ENCODE peak calls at places on chromosomes 12 and 14, in seven cellular contexts. Z is stomach, G is upper lobe of left lung, N is GM12891, M is transverse colon, H is sigmoid colon, D is prostate gland. L is an unnamed sample.

GRCh38 chr12:85779768-85780167 is 56.4 kb downstream of the RASSF9 start:
- DNase-seq in N (no peak), D (no peak), Z (no peak), G (no peak), M (no peak), H (no peak), L (no peak)

GRCh38 chr12:26976687-26977086 is 37.5 kb downstream of the TM7SF3 start:
- DNase-seq in G (no peak), D (no peak), H (no peak), M (no peak), Z (no peak), N (no peak), L (no peak)

GRCh38 chr12:51865757-51866270 is 17.3 kb upstream of the FIGNL2 start:
- DNase-seq in D (no peak), M (no peak), G (peak), H (no peak), Z (no peak), N (no peak), L (no peak)

GRCh38 chr14:105945891-105946290 is 419.5 kb downstream of the TMEM121 start:
- DNase-seq in H (no peak), M (no peak), D (no peak), N (no peak), G (no peak), Z (no peak), L (no peak)

GRCh38 chr12:82186282-82186681 is 171.9 kb downstream of the CCDC59 start:
- DNase-seq in G (no peak), N (no peak), H (no peak), M (no peak), D (no peak), Z (no peak), L (no peak)

GRCh38 chr14:70061108-70061507 is 127.6 kb downstream of the SLC8A3 start:
- DNase-seq in D (no peak), G (no peak), N (no peak), Z (no peak), H (no peak), M (no peak), L (no peak)

GRCh38 chr12:78095623-78096022 is 264.9 kb downstream of the NAV3 start:
- DNase-seq in D (no peak), M (no peak), G (no peak), N (no peak), Z (no peak), H (no peak), L (no peak)

GRCh38 chr12:131573631-131574396 is 137.1 kb upstream of the SFSWAP start:
- DNase-seq in N (no peak), H (no peak), D (no peak), G (peak), M (no peak), Z (no peak), L (no peak)

GRCh38 chr12:132948146-132949066 is 7.7 kb downstream of the ZNF605 start:
- DNase-seq in M (no peak), G (no peak), N (no peak), H (no peak), D (no peak), Z (no peak), L (no peak)

GRCh38 chr12:754871-755562 is 2.6 kb downstream of the WNK1 start:
- DNase-seq in G (no peak), D (no peak), N (no peak), Z (no peak), M (no peak), H (no peak), L (peak)

GRCh38 chr14:64278458-64278857 is 15.7 kb downstream of the ESR2 start:
- DNase-seq in M (no peak), G (no peak), H (no peak), D (no peak), N (no peak), Z (no peak), L (no peak)

GRCh38 chr14:84825481-84825880 is 704.5 kb upstream of the FLRT2 start:
- DNase-seq in G (no peak), Z (no peak), N (no peak), H (no peak), D (no peak), M (no peak), L (no peak)

GRCh38 chr12:51341259-51342007 is 5.0 kb downstream of the CELA1 start:
- DNase-seq in N (no peak), D (peak), Z (peak), H (peak), M (peak), G (no peak), L (peak)

GRCh38 chr14:101819251-101819990 is 57.9 kb downstream of the PPP2R5C start:
- DNase-seq in N (no peak), Z (no peak), D (no peak), M (peak), G (no peak), H (no peak), L (no peak)

GRCh38 chr12:124655317-124656213 is 88.2 kb upstream of the NCOR2 start:
- DNase-seq in Z (peak), N (no peak), H (peak), G (peak), M (peak), D (no peak), L (no peak)

GRCh38 chr14:100083706-100084105 is 18.5 kb downstream of the EVL start:
- DNase-seq in H (no peak), G (no peak), M (no peak), D (no peak), N (no peak), Z (no peak), L (no peak)

GRCh38 chr14:52253503-52253902 is 14.0 kb upstream of the PTGDR start:
- DNase-seq in H (no peak), N (no peak), G (no peak), D (no peak), M (no peak), Z (no peak), L (no peak)

GRCh38 chr12:69553626-69554248 is 31.5 kb upstream of the CCT2 start:
- DNase-seq in D (peak), H (no peak), Z (no peak), M (no peak), N (no peak), G (no peak), L (no peak)

GRCh38 chr14:50021261-50021660 is 95.1 kb downstream of the VCPKMT start:
- DNase-seq in N (no peak), Z (no peak), D (no peak), H (no peak), M (no peak), G (no peak), L (no peak)

GRCh38 chr12:11769723-11770514 is 120.4 kb downstream of the ETV6 start:
- DNase-seq in D (no peak), H (no peak), G (no peak), M (peak), Z (no peak), N (no peak), L (no peak)

GRCh38 chr14:101250948-101251811 is 310.1 kb upstream of the DIO3 start:
- DNase-seq in N (no peak), H (no peak), G (peak), M (no peak), Z (no peak), D (no peak), L (no peak)

GRCh38 chr12:26833692-26834168 is 736 bp upstream of the ITPR2 start:
- DNase-seq in N (peak), M (peak), D (peak), Z (peak), H (peak), G (peak), L (peak)

GRCh38 chr12:110668480-110669192 is 20.3 kb downstream of the HVCN1 start:
- DNase-seq in G (no peak), M (no peak), H (no peak), D (no peak), N (no peak), Z (no peak), L (no peak)

GRCh38 chr12:69509308-69509736 is 39.1 kb downstream of the FRS2 start:
- DNase-seq in M (no peak), D (no peak), H (no peak), N (no peak), G (no peak), Z (no peak), L (no peak)

GRCh38 chr14:67798731-67799130 is 17.7 kb downstream of the ZFYVE26 start:
- DNase-seq in D (no peak), M (no peak), H (no peak), G (peak), Z (no peak), N (no peak), L (no peak)

GRCh38 chr12:53820503-53820902 is 68.7 kb upstream of the CISTR start:
- DNase-seq in M (no peak), G (no peak), D (no peak), Z (no peak), N (no peak), H (no peak), L (no peak)

GRCh38 chr12:51368640-51369517 is 22.3 kb downstream of the GALNT6 start:
- DNase-seq in H (no peak), N (peak), Z (peak), D (peak), M (peak), G (no peak), L (peak)

GRCh38 chr12:26744697-26745440 is 88.1 kb downstream of the ITPR2 start:
- DNase-seq in M (no peak), Z (no peak), G (no peak), D (no peak), H (peak), N (no peak), L (no peak)

GRCh38 chr12:49667319-49668090 is 39.7 kb downstream of the FMNL3 start:
- DNase-seq in G (no peak), D (no peak), M (no peak), Z (no peak), H (no peak), N (no peak), L (no peak)

GRCh38 chr12:105235747-105236476 is at the start of gene APPL2:
- DNase-seq in Z (peak), N (peak), H (peak), D (peak), M (peak), G (peak), L (peak)

GRCh38 chr14:21965042-21965441 is 291.4 kb upstream of the OR4E1 start:
- DNase-seq in N (no peak), M (no peak), H (no peak), D (no peak), G (no peak), Z (no peak), L (no peak)

GRCh38 chr12:43349863-43350262 is 202.1 kb downstream of the ADAMTS20 start:
- DNase-seq in M (no peak), N (no peak), H (no peak), D (no peak), Z (no peak), G (no peak), L (no peak)

GRCh38 chr14:106185837-106186233 is 659.5 kb downstream of the TMEM121 start:
- DNase-seq in G (peak), H (no peak), N (no peak), M (peak), Z (peak), D (no peak), L (no peak)

GRCh38 chr12:14207946-14208612 is 157.4 kb upstream of the ATF7IP start:
- DNase-seq in M (peak), G (no peak), N (no peak), H (no peak), Z (peak), D (peak), L (no peak)

GRCh38 chr14:90682615-90683014 is 133.6 kb downstream of the TTC7B start:
- DNase-seq in D (no peak), Z (no peak), G (peak), M (no peak), H (no peak), N (no peak), L (no peak)

GRCh38 chr12:64714551-64714968 is 44.6 kb downstream of the GNS start:
- DNase-seq in M (no peak), Z (no peak), N (no peak), H (no peak), D (no peak), G (no peak), L (no peak)

GRCh38 chr12:16112626-16113560 is 164.6 kb downstream of the SLC15A5 start:
- DNase-seq in D (no peak), H (no peak), N (no peak), G (no peak), Z (no peak), M (no peak), L (no peak)

GRCh38 chr12:96235497-96235826 is 41.3 kb downstream of the ELK3 start:
- DNase-seq in N (no peak), M (no peak), H (peak), Z (no peak), D (no peak), G (peak), L (no peak)

GRCh38 chr14:53902307-53902706 is 54.3 kb downstream of the BMP4 start:
- DNase-seq in G (no peak), H (no peak), N (no peak), D (no peak), M (no peak), Z (no peak), L (no peak)

GRCh38 chr12:9869307-9870161 is at the start of gene CLEC2B:
- DNase-seq in G (no peak), N (no peak), H (no peak), D (no peak), M (no peak), Z (no peak), L (no peak)
- TF ChIP-seq POLR2A in G (peak), N (no peak), H (no peak), D (peak), M (peak), Z (no peak), L (no peak)

DNA sequence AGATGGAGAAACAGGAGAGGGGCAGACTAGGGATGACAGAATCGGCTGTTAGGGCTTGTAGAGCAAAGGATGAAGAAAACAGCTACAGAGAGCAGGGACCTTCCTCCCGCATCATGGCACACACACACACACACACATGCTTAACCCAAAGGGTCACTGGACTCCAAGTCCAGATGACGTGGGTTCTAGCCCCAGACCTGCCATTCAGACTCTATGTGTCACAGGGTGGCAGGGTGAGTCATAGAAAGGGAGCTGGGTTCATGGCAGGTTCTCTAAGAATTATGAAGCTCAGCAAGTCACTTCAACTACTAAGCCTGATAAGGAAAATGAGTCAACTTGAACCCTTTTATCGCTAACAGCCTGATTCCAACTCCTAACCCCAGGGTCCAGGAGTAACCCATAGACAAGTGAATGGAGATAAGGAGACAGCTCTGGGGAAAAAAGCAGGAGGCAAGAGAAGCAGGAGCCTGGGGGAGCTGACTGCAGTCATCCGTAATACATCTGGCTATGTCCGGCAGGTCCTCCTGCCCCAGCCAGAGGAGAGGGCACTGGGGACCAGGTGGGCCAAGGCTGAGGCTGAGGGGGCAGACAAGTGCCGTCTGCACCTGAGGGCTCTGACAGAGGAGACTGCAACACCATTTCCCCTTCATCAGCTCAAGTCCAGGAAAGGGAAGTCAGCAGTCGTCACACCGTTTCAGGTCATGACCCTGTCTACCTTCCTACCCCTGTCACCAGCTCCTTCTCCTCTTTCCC is 3.6 kb upstream of the TNFRSF1A start:
- DNase-seq in N (no peak), Z (peak), D (no peak), G (no peak), M (no peak), H (no peak), L (no peak)
- TF ChIP-seq POLR2AphosphoS5 in N (no peak), Z (peak), D (no peak), G (peak), M (no peak), H (no peak), L (no peak)

GRCh38 chr12:7190268-7191055 is 976 bp downstream of the PEX5 start:
- DNase-seq in N (peak), G (peak), H (peak), M (peak), Z (no peak), D (peak), L (no peak)

GRCh38 chr12:7188557-7189397 is 709 bp upstream of the PEX5 start:
- DNase-seq in N (peak), Z (peak), M (peak), H (peak), G (peak), D (peak), L (no peak)

GRCh38 chr12:7189398-7190267 is at the start of gene PEX5:
- DNase-seq in Z (peak), N (peak), D (peak), H (peak), G (peak), M (peak), L (peak)
- TF ChIP-seq POLR2A in Z (no peak), N (no peak), D (peak), H (no peak), G (no peak), M (no peak), L (no peak)

GRCh38 chr14:75979641-75980422 is 2.0 kb downstream of the TGFB3 start:
- DNase-seq in M (peak), G (peak), H (peak), Z (no peak), N (no peak), D (no peak), L (no peak)
- TF ChIP-seq POLR2AphosphoS5 in M (no peak), G (no peak), H (no peak), Z (no peak), N (no peak), D (no peak), L (no peak)

GRCh38 chr12:113170457-113170856 is 14.8 kb downstream of the DDX54 start:
- DNase-seq in G (no peak), N (no peak), M (no peak), D (no peak), H (no peak), Z (no peak), L (no peak)
- TF ChIP-seq POLR2A in G (no peak), N (no peak), M (no peak), D (no peak), H (no peak), Z (no peak), L (no peak)

DNA sequence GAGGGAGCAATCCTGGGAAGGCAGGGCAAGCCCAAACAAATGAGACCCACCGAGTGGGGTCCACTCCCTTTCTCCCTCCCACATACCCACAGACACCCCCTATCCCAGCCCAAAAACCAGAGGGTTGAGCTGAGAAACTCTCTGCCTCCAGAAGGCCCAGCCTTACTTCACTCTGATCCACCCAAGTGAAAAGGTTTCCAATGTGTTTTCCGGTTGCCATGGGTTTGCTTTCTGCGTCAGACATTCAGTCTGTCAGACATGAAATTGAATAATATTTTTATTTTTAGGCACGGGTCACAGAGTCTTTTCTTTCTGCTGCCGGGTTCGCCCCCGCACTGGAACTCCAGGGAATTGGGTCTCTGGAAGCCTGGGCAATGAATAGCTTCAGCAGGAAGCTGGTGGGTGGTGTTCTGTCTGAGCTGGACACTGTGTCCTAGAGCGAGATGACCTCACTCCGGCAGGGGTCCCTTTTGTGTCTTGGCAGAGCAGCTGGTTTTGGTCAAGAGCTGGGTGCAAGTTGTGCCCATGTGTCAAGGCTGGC is 69.8 kb upstream of the CLMN start:
- DNase-seq in G (no peak), D (no peak), N (no peak), M (no peak), H (no peak), Z (no peak), L (no peak)
- TF ChIP-seq POLR2AphosphoS5 in G (no peak), D (peak), N (no peak), M (no peak), H (no peak), Z (no peak), L (no peak)

GRCh38 chr12:32106517-32107366 is at the start of gene BICD1:
- DNase-seq in D (peak), N (peak), M (peak), H (peak), G (peak), Z (peak), L (peak)
- TF ChIP-seq POLR2A in D (peak), N (peak), M (peak), H (peak), G (no peak), Z (no peak), L (peak)

GRCh38 chr14:103343164-103343879 is 9.3 kb downstream of the EIF5 start:
- DNase-seq in N (no peak), M (no peak), H (no peak), Z (no peak), D (no peak), G (no peak), L (no peak)
- TF ChIP-seq POLR2AphosphoS5 in N (peak), M (no peak), H (no peak), Z (no peak), D (no peak), G (no peak), L (peak)

L was measured in GM12892.